ENCODE peak calls at places on chromosomes 13 and 19, in seven cellular contexts. B is cardiac muscle cell, J is right lobe of liver, E is mesendoderm, O is MM.1S, K is ovary, S is cardiac fibroblast. Z is an unnamed sample.

GRCh38 chr13:105921711-105922110 is 613.8 kb downstream of the EFNB2 start:
- DNase-seq in B (no peak), J (no peak), E (no peak), O (no peak), K (no peak), S (no peak), Z (no peak)

GRCh38 chr13:75180805-75181455 is 301.0 kb downstream of the TBC1D4 start:
- DNase-seq in B (no peak), J (no peak), E (no peak), O (no peak), K (no peak), S (peak; percentile 38), Z (no peak)

GRCh38 chr19:7224205-7224833 is 69.9 kb downstream of the INSR start:
- DNase-seq in B (no peak), J (peak; percentile 68), E (no peak), O (no peak), K (peak; percentile 75), S (peak; percentile 88), Z (no peak)

GRCh38 chr19:6925801-6926751 is 38.7 kb downstream of the ADGRE1 start:
- DNase-seq in B (no peak), J (no peak), E (no peak), O (peak; percentile 65), K (no peak), S (no peak), Z (no peak)

GRCh38 chr19:16702123-16702522 is 17.5 kb upstream of the NWD1 start:
- DNase-seq in B (peak; percentile 1), J (peak; percentile 64), E (peak; percentile 19), O (no peak), K (no peak), S (peak; percentile 62), Z (no peak)

GRCh38 chr13:45951724-45952123 is 100.2 kb upstream of the SIAH3 start:
- DNase-seq in B (no peak), J (no peak), E (no peak), O (no peak), K (no peak), S (peak; percentile 7), Z (no peak)

GRCh38 chr13:42539670-42540069 is 34.3 kb upstream of the TNFSF11 start:
- DNase-seq in B (no peak), J (no peak), E (peak; percentile 46), O (no peak), K (no peak), S (peak; percentile 35), Z (no peak)

GRCh38 chr13:93146584-93147292 is 79.9 kb upstream of the GPC6 start:
- DNase-seq in B (no peak), J (no peak), E (no peak), O (no peak), K (no peak), S (peak; percentile 80), Z (no peak)

GRCh38 chr13:29595380-29596063 is at the start of gene SLC7A1:
- DNase-seq in B (peak; percentile 95), J (peak; percentile 69), E (peak; percentile 93), O (peak; percentile 83), K (peak; percentile 69), S (peak; percentile 77), Z (peak; percentile 98)

GRCh38 chr19:15840833-15841232 is 25.4 kb upstream of the OR10H1 start:
- DNase-seq in B (no peak), J (no peak), E (no peak), O (no peak), K (no peak), S (no peak), Z (no peak)

GRCh38 chr13:41833201-41833600 is 127.7 kb downstream of the VWA8 start:
- DNase-seq in B (no peak), J (no peak), E (no peak), O (no peak), K (no peak), S (no peak), Z (no peak)

GRCh38 chr13:101728021-101728420 is 275.5 kb downstream of the ITGBL1 start:
- DNase-seq in B (no peak), J (no peak), E (no peak), O (no peak), K (no peak), S (no peak), Z (no peak)

GRCh38 chr19:17470204-17470841 is at the start of gene SLC27A1:
- DNase-seq in B (peak; percentile 100), J (peak; percentile 99), E (peak; percentile 99), O (peak; percentile 90), K (peak; percentile 99), S (peak; percentile 99), Z (peak; percentile 98)

GRCh38 chr19:17243340-17243853 is 2.3 kb downstream of the NR2F6 start:
- DNase-seq in B (no peak), J (peak; percentile 94), E (no peak), O (no peak), K (no peak), S (no peak), Z (peak; percentile 70)

GRCh38 chr19:6099633-6100032 is 10.7 kb downstream of the RFX2 start:
- DNase-seq in B (peak; percentile 55), J (no peak), E (no peak), O (no peak), K (no peak), S (no peak), Z (peak; percentile 5)

GRCh38 chr13:57630661-57631606 is 610 bp upstream of the PCDH17 start:
- DNase-seq in B (peak; percentile 30), J (no peak), E (peak; percentile 30), O (peak; percentile 6), K (no peak), S (no peak), Z (peak; percentile 43)

GRCh38 chr13:68888832-68889231 is 1218.8 kb upstream of the ATXN8OS start:
- DNase-seq in B (no peak), J (no peak), E (no peak), O (no peak), K (no peak), S (no peak), Z (no peak)

GRCh38 chr13:74200081-74200480 is 65.9 kb upstream of the KLF12 start:
- DNase-seq in B (no peak), J (no peak), E (peak; percentile 23), O (no peak), K (no peak), S (no peak), Z (no peak)

GRCh38 chr19:57302020-57302465 is 18.2 kb upstream of the ZNF543 start:
- DNase-seq in B (no peak), J (no peak), E (peak; percentile 58), O (no peak), K (no peak), S (peak; percentile 98), Z (no peak)

GRCh38 chr19:5154799-5155426 is 185.7 kb downstream of the PTPRS start:
- DNase-seq in B (no peak), J (no peak), E (no peak), O (no peak), K (no peak), S (no peak), Z (peak; percentile 72)

GRCh38 chr13:44188257-44188656 is 185.4 kb upstream of the SERP2 start:
- DNase-seq in B (no peak), J (no peak), E (peak; percentile 29), O (no peak), K (no peak), S (no peak), Z (no peak)

DNA sequence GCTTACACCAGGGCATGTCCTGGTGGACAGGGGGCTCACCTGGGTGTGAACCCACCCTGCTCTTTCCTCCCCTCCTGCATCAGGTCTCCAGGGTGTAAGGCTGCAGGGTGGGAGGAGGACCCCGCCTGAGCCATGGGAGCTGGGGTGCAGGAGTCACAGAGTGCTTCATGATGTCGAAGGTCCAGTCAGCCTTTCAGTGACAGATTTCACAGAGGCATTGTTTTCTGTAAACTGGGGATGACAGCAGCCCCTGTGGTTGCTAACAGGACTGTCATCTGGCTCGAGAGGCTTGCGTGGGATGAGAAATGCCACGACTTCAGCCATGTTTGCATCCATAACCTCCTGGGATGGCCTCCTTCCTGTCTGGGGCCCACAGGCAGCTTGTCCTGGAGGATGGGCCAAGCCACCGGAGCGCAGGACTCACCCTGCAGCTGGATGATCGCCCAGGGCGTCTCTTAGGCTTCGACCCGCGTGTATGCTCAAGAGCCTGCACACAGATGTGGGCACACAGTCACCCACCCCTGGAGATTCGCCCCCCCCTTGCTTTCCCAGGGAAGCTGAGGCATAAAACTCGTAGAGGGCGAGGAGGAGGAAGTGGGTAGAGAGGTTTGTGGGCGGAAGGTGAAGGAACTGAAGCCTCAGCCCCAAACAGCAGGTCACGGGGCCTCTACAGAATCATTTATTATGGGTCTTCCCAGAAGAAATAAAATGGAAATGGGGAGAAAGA is 4.9 kb downstream of the NANOS3 start:
- DNase-seq in B (no peak), J (no peak), E (peak; percentile 54), O (no peak), K (no peak), S (peak; percentile 46), Z (peak; percentile 57)
- H3K4me3 ChIP-seq in B (no peak overlapping the region), J (no peak overlapping the region), E (no peak overlapping the region), O (no peak overlapping the region), K (no peak overlapping the region), S (no peak overlapping the region), Z (no peak overlapping the region)

GRCh38 chr19:13460045-13460444 is 46.2 kb downstream of the CACNA1A start:
- DNase-seq in B (no peak), J (no peak), E (peak; percentile 81), O (no peak), K (no peak), S (no peak), Z (peak; percentile 58)
- H3K4me3 ChIP-seq in B (no peak overlapping the region), J (no peak overlapping the region), E (no peak overlapping the region), O (no peak overlapping the region), K (no peak overlapping the region), S (no peak overlapping the region), Z (no peak overlapping the region)

DNA sequence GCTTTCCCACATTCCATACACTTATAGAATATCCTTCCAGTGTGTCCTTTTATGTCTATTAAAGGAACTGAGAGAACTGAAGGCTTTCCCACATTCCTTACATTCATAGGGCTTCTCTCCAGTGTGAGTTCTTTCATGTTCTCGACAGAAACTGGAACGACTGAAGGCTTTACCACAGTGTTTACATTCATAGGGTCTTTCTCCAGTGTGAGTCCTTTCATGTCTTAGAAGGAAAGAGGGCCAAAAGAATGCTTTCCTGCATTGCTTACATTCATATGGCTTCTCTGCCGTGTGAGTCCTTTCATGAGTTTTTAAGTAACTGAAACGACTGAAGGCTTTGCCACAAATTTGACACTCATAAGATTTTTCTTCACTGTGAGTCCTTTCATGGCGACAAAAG is 22.3 kb downstream of the ZNF44 start:
- DNase-seq in B (no peak), J (no peak), E (peak; percentile 5), O (no peak), K (no peak), S (no peak), Z (no peak)
- H3K4me3 ChIP-seq in B (no peak overlapping the region), J (no peak overlapping the region), E (peak overlapping the region; percentile 20), O (no peak overlapping the region), K (no peak overlapping the region), S (no peak overlapping the region), Z (no peak overlapping the region)

DNA sequence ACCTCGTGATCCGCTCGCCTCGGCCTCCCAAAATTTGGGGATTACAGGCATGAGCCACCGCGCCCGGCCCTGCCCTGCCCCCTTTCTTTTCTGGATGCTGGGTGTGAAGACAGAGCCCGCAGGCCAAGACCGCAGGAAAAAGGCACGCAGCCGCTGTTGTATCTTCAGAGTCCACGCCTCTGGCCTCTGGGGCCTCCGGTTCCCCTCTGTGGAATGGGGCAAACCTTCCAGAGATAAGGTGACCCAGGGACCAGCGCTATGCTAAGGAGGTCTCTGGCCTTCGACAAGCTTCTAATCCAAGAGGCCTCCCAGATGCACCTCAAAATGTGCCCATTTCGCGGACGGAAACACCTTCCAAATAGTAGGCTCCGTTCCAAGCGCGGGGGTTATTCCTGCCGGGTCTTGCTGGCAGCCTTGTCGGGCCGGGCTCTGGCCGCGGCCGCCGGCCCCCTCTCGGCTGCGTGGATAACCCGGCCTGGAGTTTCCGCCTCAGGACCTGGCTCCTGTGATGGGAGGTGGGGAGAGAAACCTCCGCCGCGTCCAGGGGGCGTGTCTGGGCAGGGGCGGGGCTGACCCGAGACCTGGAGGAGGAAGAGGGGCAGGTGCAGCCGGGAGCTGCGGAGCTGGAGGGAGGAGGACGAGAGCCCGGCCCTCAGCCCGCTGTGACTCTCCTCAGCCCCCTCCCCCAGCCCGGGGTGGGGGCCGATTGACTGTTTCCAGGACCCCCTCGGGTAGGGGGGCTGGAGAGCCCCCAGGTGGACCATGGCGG is 13.1 kb downstream of the TJP3 start:
- DNase-seq in B (peak; percentile 93), J (peak; percentile 85), E (peak; percentile 96), O (peak; percentile 88), K (peak; percentile 55), S (peak; percentile 90), Z (peak; percentile 99)
- H3K4me3 ChIP-seq in B (peak overlapping the region; percentile 21), J (peak overlapping the region; percentile 31), E (no peak overlapping the region), O (peak overlapping the region; percentile 22), K (peak overlapping the region; percentile 14), S (no peak overlapping the region), Z (peak overlapping the region; percentile 64)

Z was measured in H7.